ENCODE peak calls at places on chromosomes 13 and 19, in eight cellular contexts. F, U, P, Q, Z, Y, O and S are unnamed samples.

GRCh38 chr13:26133851-26134250 is 82.0 kb upstream of the SHISA2 start:
- DNase-seq in F (no peak), U (no peak), P (no peak), Q (no peak), Z (no peak), Y (no peak), O (no peak), S (no peak)

GRCh38 chr19:40744554-40745401 is 5.5 kb downstream of the ACTMAP start:
- DNase-seq in F (peak), U (no peak), P (no peak), Q (peak), Z (no peak), Y (no peak), O (no peak), S (no peak)

GRCh38 chr19:43425567-43426392 is 11.1 kb downstream of the TEX101 start:
- DNase-seq in F (peak), U (no peak), P (no peak), Q (peak), Z (no peak), Y (no peak), O (no peak), S (no peak)

GRCh38 chr19:30450945-30451344 is 78.8 kb downstream of the ZNF536 start:
- DNase-seq in F (no peak), U (no peak), P (no peak), Q (no peak), Z (no peak), Y (no peak), O (no peak), S (no peak)

GRCh38 chr13:23871616-23872220 is 17.5 kb downstream of the MIPEP start:
- DNase-seq in F (peak), U (no peak), P (no peak), Q (no peak), Z (no peak), Y (no peak), O (no peak), S (no peak)

GRCh38 chr13:71169125-71169524 is 697.9 kb downstream of the DACH1 start:
- DNase-seq in F (no peak), U (no peak), P (no peak), Q (no peak), Z (no peak), Y (no peak), O (no peak), S (no peak)

GRCh38 chr19:46124638-46125115 is at the start of gene IGFL3:
- DNase-seq in F (peak), U (peak), P (no peak), Q (no peak), Z (peak), Y (no peak), O (no peak), S (no peak)

GRCh38 chr19:39390460-39390758 is 497 bp downstream of the PAF1 start:
- DNase-seq in F (peak), U (no peak), P (no peak), Q (no peak), Z (no peak), Y (peak), O (no peak), S (no peak)

GRCh38 chr19:4374451-4375163 is 25.7 kb downstream of the SH3GL1 start:
- DNase-seq in F (peak), U (peak), P (peak), Q (peak), Z (peak), Y (peak), O (peak), S (peak)

GRCh38 chr13:25380082-25380481 is 8.3 kb downstream of the ATP8A2 start:
- DNase-seq in F (no peak), U (no peak), P (no peak), Q (no peak), Z (peak), Y (no peak), O (no peak), S (no peak)

GRCh38 chr13:62564770-62565169 is 1149.1 kb upstream of the PCDH20 start:
- DNase-seq in F (no peak), U (no peak), P (no peak), Q (no peak), Z (no peak), Y (no peak), O (no peak), S (no peak)

GRCh38 chr13:69274231-69274630 is 833.4 kb upstream of the ATXN8OS start:
- DNase-seq in F (no peak), U (no peak), P (no peak), Q (no peak), Z (no peak), Y (no peak), O (no peak), S (no peak)

GRCh38 chr19:14520543-14520942 is 2.3 kb upstream of the DNAJB1 start:
- DNase-seq in F (no peak), U (no peak), P (no peak), Q (no peak), Z (no peak), Y (no peak), O (no peak), S (no peak)

GRCh38 chr19:7863971-7864718 is 10.0 kb downstream of the PRR36 start:
- DNase-seq in F (no peak), U (no peak), P (no peak), Q (no peak), Z (no peak), Y (no peak), O (peak), S (no peak)

GRCh38 chr19:32624410-32624809 is 43.4 kb downstream of the PDCD5 start:
- DNase-seq in F (no peak), U (no peak), P (no peak), Q (no peak), Z (no peak), Y (no peak), O (no peak), S (peak)

GRCh38 chr13:83733293-83733692 is 149.0 kb downstream of the SLITRK1 start:
- DNase-seq in F (no peak), U (no peak), P (no peak), Q (no peak), Z (no peak), Y (no peak), O (no peak), S (no peak)
- H3K4me3 ChIP-seq in F (no peak), U (no peak), P (no peak), Q (no peak), Z (no peak), Y (no peak), O (no peak), S (no peak)

GRCh38 chr19:58056861-58057260 is 2.2 kb upstream of the ZNF135 start:
- DNase-seq in F (no peak), U (no peak), P (no peak), Q (no peak), Z (no peak), Y (no peak), O (no peak), S (no peak)

GRCh38 chr19:58060231-58060630 is 1.1 kb downstream of the ZNF135 start:
- DNase-seq in F (no peak), U (no peak), P (no peak), Q (no peak), Z (no peak), Y (no peak), O (no peak), S (no peak)

GRCh38 chr19:58059003-58059671 is at the start of gene ZNF135:
- DNase-seq in F (peak), U (peak), P (peak), Q (peak), Z (peak), Y (peak), O (peak), S (peak)

GRCh38 chr19:58059681-58060080 is 599 bp downstream of the ZNF135 start:
- DNase-seq in F (no peak), U (no peak), P (no peak), Q (no peak), Z (no peak), Y (no peak), O (peak), S (no peak)

GRCh38 chr19:58058428-58058827 is 654 bp upstream of the ZNF135 start:
- DNase-seq in F (no peak), U (no peak), P (no peak), Q (no peak), Z (no peak), Y (no peak), O (no peak), S (no peak)
- H3K4me3 ChIP-seq in F (peak), U (no peak), P (peak), Q (peak), Z (no peak), Y (peak), O (no peak), S (peak)

DNA sequence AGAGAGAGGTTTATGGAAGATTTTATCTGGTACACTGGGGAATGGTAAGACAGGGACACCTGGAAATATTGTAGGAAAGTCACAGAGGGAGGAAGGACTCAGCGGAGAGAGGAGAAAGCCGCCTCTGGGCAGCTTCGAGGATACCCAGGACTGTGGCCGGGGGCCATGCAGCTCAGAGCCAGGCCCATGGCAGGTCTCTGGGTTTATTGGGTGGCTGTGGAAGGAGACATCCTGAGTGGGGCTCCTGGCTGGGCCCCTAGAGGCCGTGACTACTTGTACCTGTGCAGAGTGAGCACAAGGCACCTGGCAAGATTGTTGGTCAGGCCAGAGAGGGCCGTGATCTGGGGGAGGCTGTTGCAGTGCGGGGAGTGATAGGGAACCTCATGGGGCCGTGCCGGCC is 3.4 kb downstream of the DAZAP1 start:
- DNase-seq in F (no peak), U (no peak), P (no peak), Q (no peak), Z (no peak), Y (no peak), O (peak), S (no peak)
- H3K4me3 ChIP-seq in F (peak), U (no peak), P (peak), Q (no peak), Z (no peak), Y (peak), O (no peak), S (no peak)

GRCh38 chr13:110329258-110329657 is 22.2 kb downstream of the COL4A2 start:
- DNase-seq in F (no peak), U (no peak), P (no peak), Q (no peak), Z (peak), Y (no peak), O (no peak), S (no peak)

GRCh38 chr13:110329798-110330461 is 22.8 kb downstream of the COL4A2 start:
- DNase-seq in F (peak), U (no peak), P (no peak), Q (no peak), Z (peak), Y (no peak), O (no peak), S (no peak)

GRCh38 chr13:110332750-110333149 is 25.7 kb downstream of the COL4A2 start:
- DNase-seq in F (no peak), U (no peak), P (no peak), Q (no peak), Z (peak), Y (no peak), O (no peak), S (no peak)

GRCh38 chr13:110330491-110331001 is 23.5 kb downstream of the COL4A2 start:
- DNase-seq in F (peak), U (no peak), P (no peak), Q (no peak), Z (peak), Y (no peak), O (no peak), S (no peak)

DNA sequence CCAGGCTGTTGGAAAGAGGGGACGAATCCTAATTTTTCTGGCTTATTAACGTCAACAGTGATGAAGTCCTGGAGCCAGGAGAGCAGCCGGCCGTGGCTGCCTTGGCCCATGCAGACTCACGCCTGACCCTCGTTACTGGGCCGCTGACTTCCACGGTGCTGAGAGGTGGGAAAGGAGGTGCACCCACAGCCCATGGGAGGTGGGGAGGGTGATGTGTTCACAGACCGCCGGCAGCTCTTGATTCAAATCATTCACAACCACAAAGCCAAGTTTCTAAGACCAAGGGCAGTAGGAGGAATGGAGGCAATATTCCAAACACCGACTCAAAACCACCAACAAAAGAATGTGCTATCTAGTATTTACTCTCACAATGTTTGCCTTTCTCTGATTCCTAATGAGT is 24.3 kb downstream of the COL4A2 start:
- DNase-seq in F (peak), U (no peak), P (no peak), Q (no peak), Z (peak), Y (no peak), O (peak), S (no peak)
- H3K4me3 ChIP-seq in F (no peak), U (no peak), P (no peak), Q (no peak), Z (no peak), Y (no peak), O (no peak), S (no peak)

GRCh38 chr13:112105244-112105681 is 38.3 kb downstream of the SOX1 start:
- DNase-seq in F (no peak), U (no peak), P (no peak), Q (peak), Z (no peak), Y (no peak), O (no peak), S (no peak)
- H3K4me3 ChIP-seq in F (no peak), U (no peak), P (no peak), Q (no peak), Z (no peak), Y (no peak), O (no peak), S (no peak)

GRCh38 chr19:18160441-18160791 is 7.5 kb downstream of the PIK3R2 start:
- DNase-seq in F (no peak), U (no peak), P (no peak), Q (no peak), Z (no peak), Y (no peak), O (no peak), S (no peak)
- H3K4me3 ChIP-seq in F (no peak), U (no peak), P (peak), Q (no peak), Z (no peak), Y (no peak), O (no peak), S (no peak)

DNA sequence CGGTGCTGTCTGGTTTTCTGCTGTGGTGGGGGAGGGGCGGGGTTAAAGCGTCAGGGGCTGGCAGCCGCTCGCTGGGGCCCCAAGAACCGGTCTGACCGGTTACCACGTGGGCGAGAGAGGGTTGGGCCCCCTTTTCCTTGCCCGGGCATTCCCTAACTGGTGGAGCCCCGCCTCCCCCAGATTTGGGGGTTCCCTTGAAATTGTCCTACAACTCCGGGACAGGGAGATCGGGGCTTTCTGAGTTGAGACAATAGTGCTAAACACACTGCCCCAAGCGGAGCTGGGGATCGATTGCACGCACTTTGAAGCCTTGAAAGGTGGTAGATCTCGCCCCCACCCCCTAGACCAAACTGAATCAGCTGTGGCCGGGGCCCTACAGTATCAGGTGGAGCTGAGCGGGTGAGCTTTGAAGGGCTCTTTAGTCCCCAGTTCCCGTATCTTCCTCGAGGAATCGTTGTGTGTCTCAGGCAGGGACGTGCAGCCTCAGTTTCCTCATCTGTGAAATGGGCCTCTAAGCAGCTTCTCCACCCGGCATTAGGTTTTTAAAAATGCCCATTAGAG is 4.8 kb downstream of the IER2 start:
- DNase-seq in F (peak), U (no peak), P (peak), Q (peak), Z (peak), Y (peak), O (peak), S (no peak)
- H3K4me3 ChIP-seq in F (peak), U (peak), P (peak), Q (peak), Z (peak), Y (peak), O (peak), S (peak)

GRCh38 chr13:79226938-79227337 is 179.1 kb downstream of the RBM26 start:
- DNase-seq in F (no peak), U (no peak), P (no peak), Q (peak), Z (no peak), Y (no peak), O (no peak), S (no peak)
- H3K4me3 ChIP-seq in F (no peak), U (no peak), P (no peak), Q (no peak), Z (no peak), Y (no peak), O (no peak), S (no peak)

DNA sequence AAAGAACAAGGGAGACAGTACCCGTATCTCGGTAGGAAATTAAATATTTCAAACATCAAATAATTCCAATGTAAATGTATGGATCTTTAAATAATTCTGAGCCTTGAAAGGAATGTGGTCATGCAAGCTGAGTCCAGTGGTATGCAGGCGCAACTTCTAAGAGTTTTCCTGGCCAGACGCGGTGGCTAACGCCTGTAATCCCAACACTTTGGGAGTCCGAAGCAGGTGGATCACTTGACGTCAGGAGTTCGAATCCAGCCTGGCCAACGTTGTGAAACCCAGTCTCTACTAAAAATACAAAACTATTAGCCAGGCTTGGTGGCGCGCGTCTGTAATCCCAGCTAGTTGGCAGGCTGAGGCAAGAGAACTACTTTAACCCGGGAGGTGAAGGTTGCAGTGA is 1.1 kb upstream of the ZNF845 start:
- DNase-seq in F (no peak), U (no peak), P (no peak), Q (no peak), Z (no peak), Y (no peak), O (no peak), S (no peak)
- H3K4me3 ChIP-seq in F (peak), U (peak), P (peak), Q (no peak), Z (no peak), Y (peak), O (peak), S (no peak)